ENCODE peak calls at places on chromosomes 11 and 22, in eight cellular contexts. M, E, N, G, R, K, F and Z are unnamed samples.

GRCh38 chr11:76598426-76598839 is 72.1 kb downstream of the LRRC32 start:
- DNase-seq in M (peak; percentile 16), E (peak; percentile 73), N (no peak), G (peak; percentile 55), R (no peak), K (peak; percentile 75), F (peak; percentile 50), Z (peak; percentile 70)

GRCh38 chr22:47112566-47112965 is 350.1 kb downstream of the TBC1D22A start:
- DNase-seq in M (no peak), E (no peak), N (peak; percentile 47), G (no peak), R (no peak), K (no peak), F (no peak), Z (no peak)

GRCh38 chr11:118295834-118296454 is 8.6 kb upstream of the CD3E start:
- DNase-seq in M (no peak), E (no peak), N (no peak), G (peak; percentile 12), R (peak; percentile 52), K (peak; percentile 40), F (no peak), Z (no peak)

GRCh38 chr11:12285106-12285505 is 92.3 kb upstream of the PARVA start:
- DNase-seq in M (no peak), E (no peak), N (no peak), G (peak; percentile 96), R (no peak), K (no peak), F (peak; percentile 0), Z (peak; percentile 53)

GRCh38 chr11:116219171-116219635 is 553.6 kb downstream of the BUD13 start:
- DNase-seq in M (no peak), E (no peak), N (no peak), G (peak; percentile 5), R (no peak), K (no peak), F (no peak), Z (no peak)

GRCh38 chr22:43228330-43228729 is 41.4 kb upstream of the TTLL12 start:
- DNase-seq in M (no peak), E (peak; percentile 35), N (no peak), G (peak; percentile 5), R (peak; percentile 26), K (peak; percentile 57), F (peak; percentile 64), Z (no peak)

GRCh38 chr11:230431-230830 is 5.7 kb downstream of the SIRT3 start:
- DNase-seq in M (no peak), E (no peak), N (no peak), G (no peak), R (no peak), K (no peak), F (no peak), Z (no peak)

GRCh38 chr11:94884322-94884721 is 89.0 kb downstream of the CWC15 start:
- DNase-seq in M (no peak), E (no peak), N (no peak), G (no peak), R (no peak), K (no peak), F (no peak), Z (peak; percentile 52)

GRCh38 chr11:69912911-69913451 is 93.8 kb upstream of the FGF3 start:
- DNase-seq in M (no peak), E (no peak), N (peak; percentile 57), G (no peak), R (no peak), K (peak; percentile 50), F (no peak), Z (no peak)

GRCh38 chr22:43218786-43219185 is 31.9 kb upstream of the TTLL12 start:
- DNase-seq in M (no peak), E (no peak), N (no peak), G (no peak), R (no peak), K (no peak), F (no peak), Z (no peak)

GRCh38 chr11:32006799-32007388 is 84.0 kb upstream of the RCN1 start:
- DNase-seq in M (no peak), E (peak; percentile 40), N (no peak), G (peak; percentile 54), R (peak; percentile 5), K (peak; percentile 74), F (peak; percentile 27), Z (no peak)

GRCh38 chr11:114075891-114076441 is 16.5 kb downstream of the ZBTB16 start:
- DNase-seq in M (no peak), E (peak; percentile 46), N (no peak), G (peak; percentile 49), R (peak; percentile 46), K (peak; percentile 71), F (peak; percentile 66), Z (no peak)

GRCh38 chr22:17087176-17088131 is 2.7 kb downstream of the IL17RA start:
- DNase-seq in M (peak; percentile 44), E (no peak), N (peak; percentile 55), G (peak; percentile 63), R (peak; percentile 40), K (no peak), F (no peak), Z (no peak)

GRCh38 chr11:22433066-22433450 is 94.9 kb downstream of the SLC17A6 start:
- DNase-seq in M (no peak), E (no peak), N (no peak), G (peak; percentile 11), R (no peak), K (no peak), F (no peak), Z (no peak)
- TF ChIP-seq CTCF in M (no peak), E (no peak), N (no peak), G (no peak), R (no peak), K (no peak), F (no peak), Z (no peak)

DNA sequence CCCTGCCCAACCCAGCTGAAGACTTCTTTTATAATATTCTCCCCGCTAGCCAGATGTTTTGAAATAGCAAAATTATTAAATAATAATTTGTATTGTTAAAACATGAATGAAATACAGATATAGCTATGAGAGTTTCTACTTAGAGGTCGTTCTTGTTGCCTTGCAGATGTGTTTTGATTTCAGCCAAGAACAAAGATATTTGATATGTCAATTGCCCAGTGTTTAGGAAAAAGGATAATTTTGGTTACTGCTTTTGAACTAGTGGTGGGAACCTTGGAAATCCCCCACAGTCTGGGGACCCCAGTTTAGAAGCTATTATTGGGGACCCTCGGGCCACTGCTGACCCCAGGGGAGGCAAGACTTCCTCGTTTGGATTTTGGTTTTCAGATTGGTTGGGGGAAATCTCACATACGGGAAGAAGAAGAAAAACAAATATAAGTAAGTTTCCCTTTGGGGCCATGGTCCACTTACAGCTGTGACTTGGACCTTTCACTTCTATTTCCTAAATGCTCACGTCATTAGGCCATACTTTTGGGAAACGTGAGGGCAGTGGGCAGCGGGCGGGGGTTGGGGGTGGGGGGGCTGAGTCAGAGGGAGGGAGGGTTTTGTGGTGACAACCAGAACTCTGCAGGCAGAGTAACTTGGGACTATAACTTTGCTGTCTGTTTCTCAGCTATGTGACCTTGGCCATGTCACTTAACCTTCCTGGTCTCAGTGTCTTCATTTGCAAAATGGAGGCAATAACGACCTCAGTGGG is 37.0 kb downstream of the LDLRAD3 start:
- DNase-seq in M (no peak), E (no peak), N (no peak), G (no peak), R (no peak), K (no peak), F (no peak), Z (no peak)
- TF ChIP-seq CTCF in M (no peak), E (no peak), N (no peak), G (no peak), R (no peak), K (no peak), F (no peak), Z (no peak)

GRCh38 chr11:61577383-61578118 is 3.3 kb downstream of the SYT7 start:
- DNase-seq in M (no peak), E (no peak), N (no peak), G (no peak), R (no peak), K (peak; percentile 78), F (peak; percentile 54), Z (no peak)
- TF ChIP-seq CTCF in M (no peak), E (peak; percentile 20), N (no peak), G (no peak), R (no peak), K (peak; percentile 66), F (no peak), Z (peak; percentile 53)

GRCh38 chr11:72336163-72336562 is 92.2 kb upstream of the PHOX2A start:
- DNase-seq in M (no peak), E (no peak), N (no peak), G (no peak), R (no peak), K (no peak), F (no peak), Z (no peak)

GRCh38 chr11:72330131-72330727 is 86.3 kb upstream of the PHOX2A start:
- DNase-seq in M (no peak), E (no peak), N (no peak), G (no peak), R (no peak), K (no peak), F (no peak), Z (no peak)

GRCh38 chr11:72334651-72335050 is 90.7 kb upstream of the PHOX2A start:
- DNase-seq in M (no peak), E (no peak), N (no peak), G (no peak), R (no peak), K (no peak), F (no peak), Z (no peak)

GRCh38 chr11:72331761-72332160 is 87.8 kb upstream of the PHOX2A start:
- DNase-seq in M (no peak), E (no peak), N (no peak), G (no peak), R (no peak), K (no peak), F (no peak), Z (no peak)

GRCh38 chr11:72333657-72334056 is 89.7 kb upstream of the PHOX2A start:
- DNase-seq in M (no peak), E (no peak), N (no peak), G (no peak), R (peak; percentile 25), K (peak; percentile 83), F (peak; percentile 41), Z (no peak)
- TF ChIP-seq CTCF in M (no peak), E (no peak), N (no peak), G (no peak), R (no peak), K (peak; percentile 45), F (no peak), Z (no peak)

DNA sequence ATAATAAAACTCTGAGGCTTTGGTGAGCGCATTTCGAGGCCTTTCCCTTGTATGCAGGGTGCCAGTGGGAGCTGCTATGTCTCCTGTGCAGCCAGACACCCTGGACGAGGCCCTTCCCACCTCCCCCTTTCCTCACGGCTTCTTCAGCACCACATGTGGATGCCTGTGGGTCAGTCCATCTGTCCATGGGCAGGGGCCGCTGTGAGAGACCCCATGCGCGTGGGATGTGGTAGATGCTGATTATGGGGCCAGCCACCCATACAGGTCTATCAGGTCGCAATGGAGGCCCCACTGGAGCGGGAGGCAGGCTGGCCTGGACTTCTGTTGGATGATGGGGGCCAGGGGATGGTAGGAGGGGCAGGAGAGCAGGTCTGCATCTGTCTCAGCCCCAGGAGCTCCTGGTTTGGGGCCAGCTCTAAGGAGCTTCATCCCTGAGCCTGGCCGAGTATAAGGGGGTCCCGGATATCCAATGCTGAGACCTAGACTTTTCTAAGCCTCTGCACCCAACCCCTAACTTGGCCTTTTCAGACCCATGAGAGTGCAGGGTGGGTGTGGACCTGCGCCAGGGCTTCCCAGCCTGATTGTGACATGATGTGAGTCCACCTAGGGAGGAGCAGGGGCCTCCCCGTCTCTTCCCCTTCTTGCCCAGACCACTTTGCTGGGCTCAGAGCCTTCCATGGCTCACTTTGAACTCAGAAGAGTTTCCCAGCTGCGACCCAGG is 14.0 kb upstream of the DGCR8 start:
- DNase-seq in M (no peak), E (no peak), N (no peak), G (no peak), R (no peak), K (no peak), F (no peak), Z (no peak)
- TF ChIP-seq CTCF in M (no peak), E (no peak), N (no peak), G (no peak), R (no peak), K (no peak), F (no peak), Z (no peak)